ENCODE peak calls at places on chromosomes 6 and 20, in nine cellular contexts. A is pancreas; T is GM10248; C is smooth muscle cell of the brain vasculature; H is GM13977; K is neural crest cell; F is left ventricle myocardium inferior; W is uterus; I is stimulated activated CD8-positive, alpha-beta memory T cell treated with anti-CD3 and anti-CD28 coated beads, Interleukin-15, amount 100 ng/mL, for 1 hour. O is an unnamed sample.

GRCh38 chr6:56047931-56048520 is 172.6 kb upstream of the BMP5 start:
- DNase-seq in I (no peak), T (no peak), H (no peak), K (no peak), C (no peak), W (no peak), A (no peak), F (no peak), O (no peak)

GRCh38 chr20:43904195-43904594 is 10.5 kb upstream of the TOX2 start:
- DNase-seq in C (no peak), A (no peak), H (no peak), F (no peak), K (peak; percentile 46), T (no peak), W (no peak), I (no peak), O (no peak)

GRCh38 chr6:133989525-133989924 is 36.5 kb downstream of the TBPL1 start:
- DNase-seq in K (no peak), C (no peak), F (no peak), W (no peak), A (no peak), I (no peak), H (no peak), T (no peak), O (no peak)

GRCh38 chr6:144581807-144582537 is 296.8 kb downstream of the UTRN start:
- DNase-seq in K (no peak), W (no peak), C (no peak), A (no peak), I (no peak), F (no peak), T (peak; percentile 14), H (peak; percentile 5), O (no peak)

GRCh38 chr6:30829639-30830250 is 54.6 kb upstream of the DDR1 start:
- DNase-seq in K (no peak), W (no peak), C (no peak), F (no peak), H (no peak), T (no peak), I (no peak), A (no peak), O (no peak)

GRCh38 chr20:15917333-15917732 is 655.9 kb downstream of the KIF16B start:
- DNase-seq in T (no peak), C (no peak), I (no peak), K (no peak), F (no peak), W (no peak), A (no peak), H (no peak), O (no peak)

GRCh38 chr6:169958510-169958909 is 207.1 kb downstream of the ERMARD start:
- DNase-seq in A (no peak), W (no peak), I (no peak), H (no peak), F (no peak), K (no peak), C (no peak), T (no peak), O (no peak)

GRCh38 chr20:38162878-38163875 is 1.9 kb downstream of the TGM2 start:
- DNase-seq in F (no peak), I (no peak), K (no peak), T (no peak), H (no peak), A (no peak), W (no peak), C (no peak), O (no peak)

GRCh38 chr6:99743647-99744046 is 137.0 kb downstream of the PRDM13 start:
- DNase-seq in H (no peak), A (no peak), F (no peak), I (no peak), K (no peak), C (no peak), W (no peak), T (no peak), O (no peak)

GRCh38 chr6:165721349-165721748 is 58.3 kb upstream of the PDE10A start:
- DNase-seq in T (no peak), H (no peak), C (no peak), K (no peak), F (no peak), W (no peak), I (no peak), A (no peak), O (no peak)

GRCh38 chr20:50189681-50190250 is 864 bp upstream of the CEBPB start:
- DNase-seq in A (peak; percentile 90), T (no peak), C (no peak), W (peak; percentile 40), K (no peak), H (no peak), I (no peak), F (peak; percentile 45), O (no peak)

GRCh38 chr6:66740346-66740745 is 1033.3 kb upstream of the EYS start:
- DNase-seq in W (no peak), H (no peak), K (no peak), T (no peak), A (no peak), C (no peak), I (no peak), F (no peak), O (no peak)

GRCh38 chr20:43178079-43178478 is 11.6 kb downstream of the PTPRT start:
- DNase-seq in I (no peak), H (no peak), W (no peak), F (no peak), K (no peak), C (no peak), T (no peak), A (no peak), O (no peak)

GRCh38 chr6:42396720-42397119 is 55.0 kb downstream of the TRERF1 start:
- DNase-seq in F (no peak), A (no peak), K (no peak), T (no peak), I (no peak), H (no peak), C (no peak), W (no peak), O (no peak)

GRCh38 chr6:165653196-165653595 is 9.8 kb downstream of the PDE10A start:
- DNase-seq in K (no peak), F (no peak), A (no peak), W (no peak), T (no peak), C (no peak), I (no peak), H (no peak), O (no peak)

GRCh38 chr6:37611516-37611915 is 86.2 kb downstream of the MDGA1 start:
- DNase-seq in T (no peak), A (no peak), H (no peak), K (no peak), C (no peak), F (no peak), W (no peak), I (no peak), O (no peak)

GRCh38 chr6:103534814-103535213 is 1324.9 kb downstream of the HACE1 start:
- DNase-seq in T (no peak), H (no peak), W (no peak), A (no peak), K (no peak), C (no peak), F (no peak), I (no peak), O (no peak)

GRCh38 chr20:14792915-14793314 is 455.5 kb upstream of the FLRT3 start:
- DNase-seq in I (no peak), W (no peak), C (no peak), K (no peak), F (no peak), H (no peak), A (no peak), T (no peak), O (no peak)